ENCODE peak calls at places on chromosomes 7 and 10, in four cellular contexts. R is HCT116, B is HepG2, I is upper lobe of left lung. D is an unnamed sample. For H3K4me1, the result is how much of the 10 kb centered on the place peaks cover.

GRCh38 chr7:72080865-72081264 is 331.3 kb downstream of the CALN1 start:
- ATAC-seq in R (no peak), B (no peak), I (no peak), D (no peak)

GRCh38 chr7:91165846-91166230 is 98.4 kb upstream of the FZD1 start:
- ATAC-seq in R (no peak), B (no peak), I (no peak), D (no peak)

GRCh38 chr10:77073066-77073960 is 564.3 kb downstream of the KCNMA1 start:
- ATAC-seq in R (no peak), B (no peak), I (no peak), D (peak)

GRCh38 chr7:6476596-6477374 is 29.0 kb upstream of the DAGLB start:
- ATAC-seq in R (no peak), B (peak), I (no peak), D (no peak)

GRCh38 chr10:16441106-16441850 is 4.5 kb downstream of the PTER start:
- ATAC-seq in R (no peak), B (no peak), I (no peak), D (no peak)

GRCh38 chr7:138838166-138838565 is 40.2 kb upstream of the ATP6V0A4 start:
- ATAC-seq in R (peak), B (peak), I (no peak), D (no peak)

GRCh38 chr7:25854608-25855497 is 297.1 kb upstream of the NFE2L3 start:
- ATAC-seq in R (peak), B (peak), I (peak), D (peak)

GRCh38 chr10:31399631-31400030 is 80.6 kb downstream of the ZEB1 start:
- ATAC-seq in R (no peak), B (no peak), I (no peak), D (no peak)

GRCh38 chr7:20395494-20395893 is 64.8 kb downstream of the ITGB8 start:
- ATAC-seq in R (no peak), B (no peak), I (no peak), D (no peak)

GRCh38 chr10:77835669-77836086 is 90.9 kb downstream of the DLG5 start:
- ATAC-seq in R (no peak), B (no peak), I (peak), D (peak)

GRCh38 chr10:74363727-74364126 is 212.7 kb downstream of the ADK start:
- ATAC-seq in R (no peak), B (no peak), I (no peak), D (no peak)

GRCh38 chr7:27151341-27151944 is 940 bp downstream of the HOXA3 start:
- ATAC-seq in R (no peak), B (no peak), I (no peak), D (no peak)

GRCh38 chr7:100472854-100473499 is 6.0 kb downstream of the TSC22D4 start:
- ATAC-seq in R (no peak), B (no peak), I (peak), D (no peak)

GRCh38 chr7:11177793-11178192 is 204.1 kb downstream of the PHF14 start:
- ATAC-seq in R (no peak), B (no peak), I (no peak), D (no peak)

GRCh38 chr7:27389508-27389907 is 146.9 kb downstream of the EVX1 start:
- ATAC-seq in R (no peak), B (no peak), I (no peak), D (no peak)

GRCh38 chr10:119025776-119026175 is 3.7 kb upstream of the NANOS1 start:
- ATAC-seq in R (no peak), B (no peak), I (peak), D (peak)

GRCh38 chr10:33129987-33130386 is 172.0 kb upstream of the ITGB1 start:
- ATAC-seq in R (no peak), B (no peak), I (no peak), D (no peak)

GRCh38 chr10:122308487-122309141 is 37.5 kb downstream of the BTBD16 start:
- ATAC-seq in R (peak), B (no peak), I (peak), D (no peak)

GRCh38 chr10:86536294-86536861 is 14.8 kb upstream of the WAPL start:
- ATAC-seq in R (no peak), B (peak), I (no peak), D (no peak)

GRCh38 chr10:8269976-8270375 is 215.5 kb downstream of the GATA3 start:
- ATAC-seq in R (no peak), B (no peak), I (no peak), D (no peak)

GRCh38 chr7:50528266-50529092 is 36.7 kb downstream of the DDC start:
- ATAC-seq in R (no peak), B (peak), I (no peak), D (no peak)

GRCh38 chr7:77786741-77787140 is 11.5 kb downstream of the TMEM60 start:
- ATAC-seq in R (no peak), B (no peak), I (no peak), D (no peak)

GRCh38 chr7:94393251-94393758 is 1.4 kb upstream of the COL1A2 start:
- ATAC-seq in R (no peak), B (no peak), I (no peak), D (no peak)

GRCh38 chr10:74593470-74593869 is 232.9 kb upstream of the KAT6B start:
- ATAC-seq in R (no peak), B (no peak), I (peak), D (peak)

GRCh38 chr10:75612904-75613684 is 181.7 kb downstream of the LRMDA start:
- ATAC-seq in R (no peak), B (no peak), I (no peak), D (peak)

GRCh38 chr7:31368620-31369019 is 28.1 kb upstream of the NEUROD6 start:
- ATAC-seq in R (no peak), B (no peak), I (no peak), D (no peak)

GRCh38 chr10:114970515-114970914 is 32.5 kb downstream of the TRUB1 start:
- ATAC-seq in R (no peak), B (no peak), I (no peak), D (no peak)

GRCh38 chr10:29771376-29771775 is 136.6 kb upstream of the SVIL start:
- ATAC-seq in R (no peak), B (no peak), I (no peak), D (no peak)

GRCh38 chr10:117174439-117175214 is 22.7 kb upstream of the KCNK18 start:
- ATAC-seq in R (peak), B (peak), I (peak), D (peak)

GRCh38 chr10:59285073-59285472 is 77.3 kb downstream of the FAM13C start:
- ATAC-seq in R (no peak), B (no peak), I (no peak), D (no peak)

GRCh38 chr10:59290448-59290847 is 71.9 kb downstream of the FAM13C start:
- ATAC-seq in R (no peak), B (peak), I (no peak), D (no peak)

GRCh38 chr10:59287587-59287986 is 74.8 kb downstream of the FAM13C start:
- ATAC-seq in R (no peak), B (no peak), I (no peak), D (no peak)

GRCh38 chr10:59285848-59286247 is 76.5 kb downstream of the FAM13C start:
- ATAC-seq in R (no peak), B (no peak), I (no peak), D (no peak)

GRCh38 chr10:59289809-59290208 is 72.5 kb downstream of the FAM13C start:
- ATAC-seq in R (no peak), B (no peak), I (no peak), D (no peak)
- H3K4me1 ChIP-seq in R (under half), B (under half), I (under half), D (half or more)

GRCh38 chr10:79113827-79114226 is 45.1 kb downstream of the ZMIZ1 start:
- ATAC-seq in R (no peak), B (no peak), I (no peak), D (no peak)

GRCh38 chr10:79111427-79111826 is 42.7 kb downstream of the ZMIZ1 start:
- ATAC-seq in R (no peak), B (peak), I (no peak), D (no peak)

GRCh38 chr10:79115302-79115701 is 46.5 kb downstream of the ZMIZ1 start:
- ATAC-seq in R (no peak), B (no peak), I (no peak), D (no peak)

GRCh38 chr10:79111846-79112614 is 43.3 kb downstream of the ZMIZ1 start:
- ATAC-seq in R (no peak), B (no peak), I (peak), D (peak)

GRCh38 chr10:79112898-79113431 is 44.2 kb downstream of the ZMIZ1 start:
- ATAC-seq in R (no peak), B (no peak), I (peak), D (peak)
- TF ChIP-seq POLR2AphosphoS5 in R (no peak), B (no peak), I (no peak), D (peak)

DNA sequence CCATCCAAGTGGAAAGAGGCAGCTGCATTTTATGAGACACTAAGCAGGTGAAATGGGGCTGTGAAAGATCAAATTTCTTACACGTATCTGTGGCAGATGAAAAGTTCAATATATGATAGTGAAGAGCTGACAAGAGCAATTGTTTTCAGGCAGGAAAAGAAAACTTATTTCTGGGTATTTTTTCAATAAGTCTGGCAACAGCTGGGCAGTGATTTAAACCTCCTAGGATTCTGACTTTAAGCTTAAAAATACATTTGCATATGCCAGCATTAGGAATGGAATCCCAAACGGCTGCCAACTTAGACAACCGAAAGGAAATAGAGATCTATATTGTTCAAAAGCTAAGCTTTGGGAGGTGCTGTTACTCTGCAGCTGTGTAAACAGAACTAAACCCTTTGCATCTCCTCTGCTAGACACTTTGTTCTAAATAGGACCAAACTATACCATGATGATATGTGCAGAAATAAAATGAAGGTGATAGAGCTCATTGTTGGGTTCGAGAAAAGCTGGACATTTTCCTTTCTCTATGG is 26.1 kb downstream of the DYNC1I1 start:
- ATAC-seq in R (no peak), B (no peak), I (no peak), D (no peak)
- H3K27ac ChIP-seq in R (no peak), B (no peak), I (no peak), D (no peak)

DNA sequence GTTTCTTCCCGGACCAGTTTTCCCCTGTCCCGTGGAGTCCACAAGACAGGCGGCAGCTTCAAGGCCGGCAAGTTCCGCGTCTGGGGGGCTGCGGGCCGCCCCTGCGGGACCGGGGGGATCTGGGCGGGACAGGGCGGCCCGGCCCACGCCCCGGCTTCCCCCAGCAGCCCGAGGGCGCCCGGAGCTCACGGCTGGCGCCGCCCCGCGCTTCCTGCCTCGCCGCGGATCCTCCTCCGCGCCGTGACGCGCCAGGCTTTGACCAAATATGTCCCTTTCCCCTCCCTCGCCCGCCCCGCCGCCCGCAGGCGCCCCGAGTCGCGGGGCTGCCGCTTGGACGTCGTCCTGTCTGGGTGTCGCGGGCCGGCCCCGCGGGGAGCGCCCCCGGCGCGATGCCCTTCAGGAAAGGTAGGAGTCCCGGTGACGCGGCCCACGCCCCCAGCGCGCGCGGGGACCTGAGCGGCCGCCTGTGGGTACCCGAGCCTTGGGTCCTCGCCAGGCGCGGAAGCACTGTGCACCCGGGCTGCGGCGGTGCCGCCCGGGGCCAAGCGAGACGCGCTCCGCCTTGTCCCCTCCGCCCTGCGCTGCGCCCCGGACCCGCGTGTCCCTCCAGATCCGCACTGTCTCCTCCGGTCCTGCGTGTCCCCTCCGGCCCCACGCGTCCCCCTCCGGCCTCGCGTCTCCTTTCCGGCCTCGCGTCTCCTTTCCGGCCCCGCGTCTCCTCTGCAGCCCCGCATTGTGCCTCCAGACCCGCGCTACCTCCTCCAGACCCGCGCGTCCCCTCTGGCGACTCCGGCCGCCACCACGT is 56.0 kb downstream of the RBM17 start:
- ATAC-seq in R (peak), B (peak), I (peak), D (peak)
- H3K4me1 ChIP-seq in R (under half), B (under half), I (under half), D (under half)

GRCh38 chr7:143334244-143334643 is 18.3 kb downstream of the CLCN1 start:
- ATAC-seq in R (no peak), B (no peak), I (no peak), D (no peak)

GRCh38 chr7:143341842-143342241 is 20.7 kb downstream of the FAM131B start:
- ATAC-seq in R (no peak), B (no peak), I (no peak), D (no peak)

GRCh38 chr7:143331179-143331825 is 15.4 kb downstream of the CLCN1 start:
- ATAC-seq in R (peak), B (no peak), I (no peak), D (no peak)

GRCh38 chr7:143337216-143337615 is 21.3 kb downstream of the CLCN1 start:
- ATAC-seq in R (no peak), B (no peak), I (no peak), D (no peak)
- TF ChIP-seq POLR2AphosphoS5 in R (no peak), B (no peak), I (no peak), D (no peak)

GRCh38 chr10:72186633-72187330 is 29.0 kb upstream of the ANAPC16 start:
- ATAC-seq in R (no peak), B (no peak), I (peak), D (peak)
- H3K27ac ChIP-seq in R (no peak), B (no peak), I (peak), D (peak)

GRCh38 chr10:132465889-132466519 is 69.0 kb downstream of the PWWP2B start:
- ATAC-seq in R (no peak), B (no peak), I (no peak), D (no peak)

GRCh38 chr10:132466520-132467463 is 69.8 kb downstream of the PWWP2B start:
- ATAC-seq in R (no peak), B (no peak), I (no peak), D (no peak)

GRCh38 chr10:132464256-132465192 is 67.5 kb downstream of the PWWP2B start:
- ATAC-seq in R (no peak), B (no peak), I (peak), D (peak)

GRCh38 chr10:132463333-132464255 is 66.6 kb downstream of the PWWP2B start:
- ATAC-seq in R (peak), B (peak), I (no peak), D (no peak)

DNA sequence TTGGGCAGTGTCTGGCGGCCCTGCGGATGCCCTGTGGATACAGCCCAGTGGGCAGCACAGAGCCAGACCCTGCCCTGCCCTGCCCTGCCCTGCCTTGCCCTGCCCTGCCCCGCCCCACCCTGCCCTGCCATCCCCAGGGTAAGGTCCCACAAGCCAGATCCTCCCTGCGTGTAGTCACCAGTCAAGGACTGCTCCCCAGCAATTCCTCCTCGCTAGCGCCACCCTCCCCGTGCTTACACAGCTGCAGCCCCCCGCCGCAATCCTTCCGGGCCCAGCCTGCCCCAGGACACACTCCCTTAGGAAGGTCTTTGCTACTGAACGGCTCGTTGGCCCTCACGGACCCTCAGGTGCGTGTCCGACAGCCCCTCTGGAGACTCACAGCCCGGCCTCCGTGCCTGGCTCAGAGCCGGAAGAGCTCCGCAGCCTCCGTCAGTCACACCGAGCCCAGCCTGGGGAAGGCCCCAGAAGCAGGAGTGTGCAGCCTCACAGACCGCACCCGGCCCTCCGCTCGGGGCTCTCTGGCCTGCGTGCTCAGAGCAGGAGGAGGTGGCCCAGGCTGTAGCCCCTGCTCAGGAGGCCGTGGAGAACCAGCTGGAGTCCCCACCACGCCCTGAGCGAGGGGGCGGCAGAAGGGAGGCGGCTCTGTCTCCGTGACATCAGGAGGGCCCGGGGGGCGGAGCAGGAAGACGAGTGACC is 68.3 kb downstream of the PWWP2B start:
- ATAC-seq in R (no peak), B (no peak), I (no peak), D (no peak)
- H3K4me1 ChIP-seq in R (under half), B (under half), I (under half), D (under half)

GRCh38 chr7:120941856-120942255 is 8.7 kb upstream of the ING3 start:
- ATAC-seq in R (no peak), B (no peak), I (no peak), D (peak)
- TF ChIP-seq POLR2AphosphoS5 in R (no peak), B (no peak), I (peak), D (peak)

GRCh38 chr10:6841746-6842145 is 261.7 kb upstream of the PRKCQ start:
- ATAC-seq in R (no peak), B (no peak), I (no peak), D (no peak)
- H3K27ac ChIP-seq in R (no peak), B (no peak), I (no peak), D (no peak)

D was measured in gastroesophageal sphincter.